ENCODE peak calls at places on chromosomes 11 and 22, in seven cellular contexts. N is mammary epithelial cell, A is transverse colon, C is IMR-90, M is GM23338, O is psoas muscle, G is sigmoid colon. F is an unnamed sample.

GRCh38 chr22:31972180-31972579 is 27.8 kb downstream of the YWHAH start:
- DNase-seq in N (no peak), A (peak), C (no peak), M (no peak), O (no peak), G (no peak), F (no peak)

GRCh38 chr11:80414766-80415165 is 973.9 kb upstream of the TENM4 start:
- DNase-seq in N (peak), A (no peak), C (no peak), M (no peak), O (no peak), G (no peak), F (peak)

GRCh38 chr22:39237276-39238123 is 7.3 kb downstream of the PDGFB start:
- DNase-seq in N (no peak), A (no peak), C (no peak), M (no peak), O (no peak), G (no peak), F (no peak)

GRCh38 chr11:27468643-27469332 is 3.8 kb downstream of the LGR4 start:
- DNase-seq in N (peak), A (no peak), C (peak), M (no peak), O (no peak), G (no peak), F (peak)

GRCh38 chr22:36644333-36644757 is 59.2 kb downstream of the CACNG2 start:
- DNase-seq in N (peak), A (no peak), C (peak), M (peak), O (no peak), G (no peak), F (peak)

GRCh38 chr22:44539467-44540063 is 41.5 kb upstream of the RTL6 start:
- DNase-seq in N (no peak), A (no peak), C (no peak), M (no peak), O (no peak), G (peak), F (no peak)

GRCh38 chr11:93487032-93487483 is 56.1 kb downstream of the SMCO4 start:
- DNase-seq in N (no peak), A (no peak), C (no peak), M (no peak), O (no peak), G (peak), F (no peak)

GRCh38 chr11:34570584-34570983 is 50.3 kb upstream of the EHF start:
- DNase-seq in N (peak), A (no peak), C (peak), M (no peak), O (no peak), G (no peak), F (peak)

GRCh38 chr11:77406396-77406795 is 67.5 kb downstream of the PAK1 start:
- DNase-seq in N (no peak), A (no peak), C (no peak), M (no peak), O (no peak), G (no peak), F (no peak)

GRCh38 chr11:122869622-122870021 is 12.9 kb upstream of the JHY start:
- DNase-seq in N (peak), A (no peak), C (no peak), M (no peak), O (no peak), G (no peak), F (no peak)

GRCh38 chr11:118314985-118315384 is 10.5 kb downstream of the CD3E start:
- DNase-seq in N (no peak), A (no peak), C (no peak), M (no peak), O (no peak), G (no peak), F (no peak)

GRCh38 chr11:41309716-41310115 is 149.7 kb downstream of the LRRC4C start:
- DNase-seq in N (no peak), A (no peak), C (no peak), M (peak), O (no peak), G (no peak), F (no peak)

GRCh38 chr22:45905924-45906865 is 70.8 kb downstream of the WNT7B start:
- DNase-seq in N (no peak), A (no peak), C (peak), M (no peak), O (no peak), G (no peak), F (peak)

GRCh38 chr11:35139883-35140282 is 912 bp downstream of the CD44 start:
- DNase-seq in N (no peak), A (no peak), C (no peak), M (no peak), O (no peak), G (no peak), F (no peak)

GRCh38 chr11:114399903-114400221 is 449 bp downstream of the C11orf71 start:
- DNase-seq in N (no peak), A (no peak), C (no peak), M (peak), O (peak), G (no peak), F (no peak)

GRCh38 chr11:27266125-27266524 is 96.9 kb downstream of the CCDC34 start:
- DNase-seq in N (no peak), A (no peak), C (no peak), M (no peak), O (no peak), G (no peak), F (no peak)

GRCh38 chr11:94751806-94752205 is 16.4 kb upstream of the AMOTL1 start:
- DNase-seq in N (no peak), A (no peak), C (no peak), M (no peak), O (no peak), G (no peak), F (no peak)

GRCh38 chr11:38143852-38144251 is 1545.8 kb upstream of the RAG2 start:
- DNase-seq in N (no peak), A (no peak), C (no peak), M (no peak), O (no peak), G (no peak), F (no peak)

DNA sequence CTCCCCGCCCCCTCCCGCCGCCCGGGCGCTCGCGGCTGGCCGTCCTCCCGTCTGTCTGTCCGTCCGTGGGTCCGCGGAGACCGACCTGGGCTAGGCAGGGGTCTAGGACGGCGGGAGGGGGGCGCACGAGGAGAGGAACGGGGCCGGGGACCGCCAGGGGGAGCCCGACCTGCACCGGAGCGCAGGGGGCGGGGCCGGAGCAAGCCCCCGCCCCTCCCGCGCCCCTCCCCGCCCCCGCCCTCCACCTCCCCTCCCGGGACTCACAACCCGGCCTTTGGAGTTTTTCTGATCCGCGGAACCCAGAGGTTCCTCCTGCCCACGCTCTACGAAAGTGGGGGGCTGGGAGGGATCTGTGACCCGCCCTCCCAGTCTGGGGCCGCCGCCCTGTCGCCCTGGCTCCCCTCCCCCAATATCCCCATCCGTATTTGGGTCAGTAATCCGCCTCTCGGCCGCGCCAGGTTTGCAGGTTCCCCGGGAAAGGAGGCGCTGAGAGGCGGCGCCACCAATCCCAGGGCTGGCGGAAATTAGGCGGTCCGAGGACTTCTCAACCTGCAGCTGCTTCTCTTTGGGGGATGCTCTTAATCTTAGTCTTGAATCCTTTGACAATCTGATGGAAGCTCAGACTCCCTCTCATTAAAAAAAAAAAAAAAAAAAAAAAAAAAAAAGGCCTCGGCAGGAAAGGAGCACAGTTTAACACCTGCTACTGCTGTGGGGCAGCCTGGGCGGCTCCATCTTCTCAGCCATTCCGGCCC is 922 bp upstream of the KCNJ11 start:
- DNase-seq in N (peak), A (peak), C (peak), M (peak), O (peak), G (peak), F (no peak)
- H3K4me3 ChIP-seq in N (peak), A (peak), C (peak), M (peak), O (peak), G (peak), F (peak)

GRCh38 chr11:96265972-96266371 is 77.0 kb downstream of the MAML2 start:
- DNase-seq in N (no peak), A (no peak), C (no peak), M (no peak), O (no peak), G (no peak), F (no peak)

GRCh38 chr11:96263361-96263763 is 79.6 kb downstream of the MAML2 start:
- DNase-seq in N (peak), A (no peak), C (peak), M (no peak), O (no peak), G (no peak), F (peak)

GRCh38 chr11:96267001-96267489 is 76.0 kb downstream of the MAML2 start:
- DNase-seq in N (no peak), A (no peak), C (no peak), M (no peak), O (no peak), G (no peak), F (peak)

GRCh38 chr11:96265236-96265737 is 77.7 kb downstream of the MAML2 start:
- DNase-seq in N (no peak), A (no peak), C (no peak), M (no peak), O (no peak), G (no peak), F (no peak)

DNA sequence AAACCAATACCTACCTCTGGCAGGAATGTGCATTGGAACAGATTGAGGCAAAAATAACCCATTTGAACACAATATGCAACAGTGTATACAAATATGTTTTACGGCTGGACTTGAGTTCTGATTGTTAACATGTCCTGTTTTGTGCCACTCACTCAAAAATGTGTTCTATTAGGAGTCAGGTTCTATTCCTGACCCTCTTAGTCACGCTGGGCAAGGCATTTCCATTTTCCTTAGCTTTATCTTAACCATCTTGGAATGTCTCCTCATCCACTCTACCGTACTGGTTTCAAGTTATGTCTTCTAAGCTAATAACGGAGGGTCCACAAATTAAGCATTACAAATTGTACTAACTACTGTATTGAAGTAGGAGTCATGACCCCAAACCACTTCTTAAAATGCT is 78.6 kb downstream of the MAML2 start:
- DNase-seq in N (no peak), A (no peak), C (no peak), M (no peak), O (no peak), G (no peak), F (no peak)
- TF ChIP-seq CTCF in N (no peak), A (no peak), C (no peak), M (no peak), O (no peak), G (no peak), F (no peak)

GRCh38 chr11:78516281-78516680 is 58.4 kb downstream of the NARS2 start:
- DNase-seq in N (no peak), A (no peak), C (no peak), M (no peak), O (no peak), G (no peak), F (no peak)

GRCh38 chr11:78514922-78515502 is 59.7 kb downstream of the NARS2 start:
- DNase-seq in N (no peak), A (no peak), C (no peak), M (peak), O (no peak), G (no peak), F (no peak)

GRCh38 chr11:78504708-78505107 is 70.0 kb downstream of the NARS2 start:
- DNase-seq in N (no peak), A (no peak), C (no peak), M (no peak), O (no peak), G (no peak), F (no peak)

GRCh38 chr11:78510025-78510596 is 64.6 kb downstream of the NARS2 start:
- DNase-seq in N (no peak), A (no peak), C (no peak), M (no peak), O (no peak), G (no peak), F (no peak)

DNA sequence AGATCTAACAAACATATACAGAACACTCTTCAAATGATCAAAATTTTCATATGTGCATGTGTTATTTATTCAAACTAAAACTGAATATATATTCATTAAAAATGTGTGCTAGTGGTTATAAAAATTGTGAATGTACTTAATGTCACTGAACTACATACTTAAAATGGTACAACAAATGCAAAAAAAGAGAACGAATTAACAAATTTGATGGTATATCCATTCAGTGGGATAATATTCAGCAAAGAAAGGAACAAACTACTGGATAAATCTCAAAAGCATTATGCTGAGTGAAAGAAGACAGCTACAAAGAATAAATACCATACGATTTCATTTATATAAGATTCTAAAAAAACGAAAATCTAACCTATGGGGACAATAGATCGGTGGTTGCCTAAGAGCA is 64.1 kb downstream of the NARS2 start:
- DNase-seq in N (no peak), A (no peak), C (no peak), M (no peak), O (no peak), G (no peak), F (no peak)
- H3K4me3 ChIP-seq in N (no peak), A (no peak), C (no peak), M (no peak), O (no peak), G (no peak), F (no peak)

DNA sequence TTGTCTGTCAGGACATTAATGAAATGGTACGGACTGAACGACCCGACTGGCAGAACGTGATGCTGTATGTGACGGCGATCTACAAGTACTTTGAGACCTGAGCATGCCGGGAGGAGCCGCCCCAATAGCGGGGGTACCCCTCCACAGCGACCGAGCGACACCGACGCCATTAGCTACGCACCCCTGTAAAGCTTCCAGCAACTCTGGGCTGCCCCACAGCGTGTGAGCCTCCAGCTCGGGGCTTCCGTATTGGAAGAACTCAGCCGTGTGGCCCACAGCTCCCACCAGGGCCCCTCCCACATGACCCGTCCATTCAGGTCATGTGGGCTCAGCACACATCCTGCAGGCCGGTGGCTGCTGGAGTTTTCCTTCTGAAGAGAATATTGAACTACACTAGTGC is 12.9 kb upstream of the ADORA2A start:
- DNase-seq in N (no peak), A (no peak), C (no peak), M (no peak), O (no peak), G (peak), F (no peak)
- TF ChIP-seq CTCF in N (no peak), A (no peak), C (no peak), M (no peak), O (no peak), G (no peak), F (no peak)

GRCh38 chr11:12840871-12841516 is 166.8 kb downstream of the TEAD1 start:
- DNase-seq in N (peak), A (no peak), C (peak), M (no peak), O (no peak), G (no peak), F (peak)

GRCh38 chr11:12842933-12843636 is 166.0 kb upstream of the RASSF10 start:
- DNase-seq in N (peak), A (no peak), C (no peak), M (no peak), O (no peak), G (no peak), F (peak)

GRCh38 chr11:12845739-12846358 is 163.3 kb upstream of the RASSF10 start:
- DNase-seq in N (no peak), A (peak), C (peak), M (peak), O (no peak), G (peak), F (peak)

GRCh38 chr11:12838463-12839120 is 164.4 kb downstream of the TEAD1 start:
- DNase-seq in N (peak), A (no peak), C (no peak), M (no peak), O (no peak), G (no peak), F (peak)

GRCh38 chr11:12841946-12842630 is 167.0 kb upstream of the RASSF10 start:
- DNase-seq in N (peak), A (no peak), C (peak), M (peak), O (no peak), G (no peak), F (peak)
- H3K4me3 ChIP-seq in N (no peak), A (no peak), C (no peak), M (no peak), O (no peak), G (no peak), F (no peak)

GRCh38 chr22:19226428-19226827 is 47.9 kb upstream of the SLC25A1 start:
- DNase-seq in N (no peak), A (no peak), C (no peak), M (no peak), O (no peak), G (no peak), F (no peak)
- TF ChIP-seq CTCF in N (no peak), A (no peak), C (no peak), M (no peak), O (no peak), G (no peak), F (no peak)

GRCh38 chr11:73980001-73980960 is 2.4 kb downstream of the UCP2 start:
- DNase-seq in N (peak), A (peak), C (peak), M (peak), O (peak), G (peak), F (no peak)
- H3K4me3 ChIP-seq in N (no peak), A (no peak), C (no peak), M (peak), O (peak), G (no peak), F (no peak)